ENCODE peak calls at places on chromosome 11, in eight cellular contexts. One of them, this sample, is unnamed.

GRCh38 chr11:17753641-17754040 is 19.1 kb downstream of the KCNC1 start:
- DNase-seq in EL: no peak
- DNase-seq in hypothalamus: no peak
- DNase-seq in glutamatergic neuron: no peak
- DNase-seq in cerebellar nuclear complex: no peak
- DNase-seq in activated gamma-delta T cell treated with anti-CD3 and anti-CD28 coated beads, Interleukin-2, amount 50 U/mL, for 16 hours: no peak
- DNase-seq in stimulated activated CD4-positive, alpha-beta T cell treated with anti-CD3 and anti-CD28 coated beads, Interleukin-12 subunit alpha, Interleukin-12 subunit beta, amount 100 ng/mL, for 48 hours: no peak
- DNase-seq in HepG2: no peak
- DNase-seq in this sample: no peak

GRCh38 chr11:21928834-21929233 is 264.1 kb upstream of the ANO5 start:
- DNase-seq in EL: no peak
- DNase-seq in hypothalamus: no peak
- DNase-seq in glutamatergic neuron: no peak
- DNase-seq in cerebellar nuclear complex: no peak
- DNase-seq in activated gamma-delta T cell treated with anti-CD3 and anti-CD28 coated beads, Interleukin-2, amount 50 U/mL, for 16 hours: no peak
- DNase-seq in stimulated activated CD4-positive, alpha-beta T cell treated with anti-CD3 and anti-CD28 coated beads, Interleukin-12 subunit alpha, Interleukin-12 subunit beta, amount 100 ng/mL, for 48 hours: no peak
- DNase-seq in HepG2: no peak
- DNase-seq in this sample: no peak

GRCh38 chr11:10742460-10743208 is 8.4 kb upstream of the CTR9 start:
- DNase-seq in EL: peak
- DNase-seq in hypothalamus: no peak
- DNase-seq in glutamatergic neuron: no peak
- DNase-seq in cerebellar nuclear complex: no peak
- DNase-seq in activated gamma-delta T cell treated with anti-CD3 and anti-CD28 coated beads, Interleukin-2, amount 50 U/mL, for 16 hours: no peak
- DNase-seq in stimulated activated CD4-positive, alpha-beta T cell treated with anti-CD3 and anti-CD28 coated beads, Interleukin-12 subunit alpha, Interleukin-12 subunit beta, amount 100 ng/mL, for 48 hours: no peak
- DNase-seq in HepG2: no peak
- DNase-seq in this sample: no peak

GRCh38 chr11:8908099-8908498 is 2.9 kb upstream of the AKIP1 start:
- DNase-seq in EL: no peak
- DNase-seq in hypothalamus: no peak
- DNase-seq in glutamatergic neuron: no peak
- DNase-seq in cerebellar nuclear complex: no peak
- DNase-seq in activated gamma-delta T cell treated with anti-CD3 and anti-CD28 coated beads, Interleukin-2, amount 50 U/mL, for 16 hours: no peak
- DNase-seq in stimulated activated CD4-positive, alpha-beta T cell treated with anti-CD3 and anti-CD28 coated beads, Interleukin-12 subunit alpha, Interleukin-12 subunit beta, amount 100 ng/mL, for 48 hours: no peak
- DNase-seq in HepG2: no peak
- DNase-seq in this sample: no peak

GRCh38 chr11:112343368-112344039 is 82.8 kb upstream of the PLET1 start:
- DNase-seq in EL: no peak
- DNase-seq in hypothalamus: no peak
- DNase-seq in glutamatergic neuron: no peak
- DNase-seq in cerebellar nuclear complex: peak
- DNase-seq in activated gamma-delta T cell treated with anti-CD3 and anti-CD28 coated beads, Interleukin-2, amount 50 U/mL, for 16 hours: no peak
- DNase-seq in stimulated activated CD4-positive, alpha-beta T cell treated with anti-CD3 and anti-CD28 coated beads, Interleukin-12 subunit alpha, Interleukin-12 subunit beta, amount 100 ng/mL, for 48 hours: no peak
- DNase-seq in HepG2: no peak
- DNase-seq in this sample: no peak

GRCh38 chr11:6655020-6655789 is 404 bp downstream of the DCHS1 start:
- DNase-seq in EL: peak
- DNase-seq in hypothalamus: no peak
- DNase-seq in glutamatergic neuron: peak
- DNase-seq in cerebellar nuclear complex: no peak
- DNase-seq in activated gamma-delta T cell treated with anti-CD3 and anti-CD28 coated beads, Interleukin-2, amount 50 U/mL, for 16 hours: no peak
- DNase-seq in stimulated activated CD4-positive, alpha-beta T cell treated with anti-CD3 and anti-CD28 coated beads, Interleukin-12 subunit alpha, Interleukin-12 subunit beta, amount 100 ng/mL, for 48 hours: no peak
- DNase-seq in HepG2: no peak
- DNase-seq in this sample: no peak

GRCh38 chr11:73760066-73760679 is 701 bp downstream of the RAB6A start:
- DNase-seq in EL: peak
- DNase-seq in hypothalamus: no peak
- DNase-seq in glutamatergic neuron: peak
- DNase-seq in cerebellar nuclear complex: no peak
- DNase-seq in activated gamma-delta T cell treated with anti-CD3 and anti-CD28 coated beads, Interleukin-2, amount 50 U/mL, for 16 hours: no peak
- DNase-seq in stimulated activated CD4-positive, alpha-beta T cell treated with anti-CD3 and anti-CD28 coated beads, Interleukin-12 subunit alpha, Interleukin-12 subunit beta, amount 100 ng/mL, for 48 hours: no peak
- DNase-seq in HepG2: no peak
- DNase-seq in this sample: no peak

GRCh38 chr11:77517753-77518152 is 43.9 kb upstream of the PAK1 start:
- DNase-seq in EL: no peak
- DNase-seq in hypothalamus: no peak
- DNase-seq in glutamatergic neuron: peak
- DNase-seq in cerebellar nuclear complex: no peak
- DNase-seq in activated gamma-delta T cell treated with anti-CD3 and anti-CD28 coated beads, Interleukin-2, amount 50 U/mL, for 16 hours: no peak
- DNase-seq in stimulated activated CD4-positive, alpha-beta T cell treated with anti-CD3 and anti-CD28 coated beads, Interleukin-12 subunit alpha, Interleukin-12 subunit beta, amount 100 ng/mL, for 48 hours: no peak
- DNase-seq in HepG2: no peak
- DNase-seq in this sample: no peak

GRCh38 chr11:1300569-1301187 is 8.8 kb downstream of the TOLLIP start:
- DNase-seq in EL: no peak
- DNase-seq in hypothalamus: no peak
- DNase-seq in glutamatergic neuron: no peak
- DNase-seq in cerebellar nuclear complex: no peak
- DNase-seq in activated gamma-delta T cell treated with anti-CD3 and anti-CD28 coated beads, Interleukin-2, amount 50 U/mL, for 16 hours: no peak
- DNase-seq in stimulated activated CD4-positive, alpha-beta T cell treated with anti-CD3 and anti-CD28 coated beads, Interleukin-12 subunit alpha, Interleukin-12 subunit beta, amount 100 ng/mL, for 48 hours: no peak
- DNase-seq in HepG2: no peak
- DNase-seq in this sample: no peak

GRCh38 chr11:2796508-2797180 is 88.9 kb downstream of the CDKN1C start:
- DNase-seq in EL: no peak
- DNase-seq in hypothalamus: no peak
- DNase-seq in glutamatergic neuron: peak
- DNase-seq in cerebellar nuclear complex: no peak
- DNase-seq in activated gamma-delta T cell treated with anti-CD3 and anti-CD28 coated beads, Interleukin-2, amount 50 U/mL, for 16 hours: no peak
- DNase-seq in stimulated activated CD4-positive, alpha-beta T cell treated with anti-CD3 and anti-CD28 coated beads, Interleukin-12 subunit alpha, Interleukin-12 subunit beta, amount 100 ng/mL, for 48 hours: no peak
- DNase-seq in HepG2: no peak
- DNase-seq in this sample: no peak

GRCh38 chr11:27902981-27903624 is 202.8 kb upstream of the BDNF start:
- DNase-seq in EL: peak
- DNase-seq in hypothalamus: no peak
- DNase-seq in glutamatergic neuron: no peak
- DNase-seq in cerebellar nuclear complex: no peak
- DNase-seq in activated gamma-delta T cell treated with anti-CD3 and anti-CD28 coated beads, Interleukin-2, amount 50 U/mL, for 16 hours: no peak
- DNase-seq in stimulated activated CD4-positive, alpha-beta T cell treated with anti-CD3 and anti-CD28 coated beads, Interleukin-12 subunit alpha, Interleukin-12 subunit beta, amount 100 ng/mL, for 48 hours: no peak
- DNase-seq in HepG2: no peak
- DNase-seq in this sample: no peak

GRCh38 chr11:69552951-69553350 is 71.5 kb downstream of the LINC01488 start:
- DNase-seq in EL: no peak
- DNase-seq in hypothalamus: no peak
- DNase-seq in glutamatergic neuron: peak
- DNase-seq in cerebellar nuclear complex: no peak
- DNase-seq in activated gamma-delta T cell treated with anti-CD3 and anti-CD28 coated beads, Interleukin-2, amount 50 U/mL, for 16 hours: no peak
- DNase-seq in stimulated activated CD4-positive, alpha-beta T cell treated with anti-CD3 and anti-CD28 coated beads, Interleukin-12 subunit alpha, Interleukin-12 subunit beta, amount 100 ng/mL, for 48 hours: no peak
- DNase-seq in HepG2: no peak
- DNase-seq in this sample: no peak

GRCh38 chr11:128187829-128188228 is 399.5 kb downstream of the ETS1 start:
- DNase-seq in EL: no peak
- DNase-seq in hypothalamus: no peak
- DNase-seq in glutamatergic neuron: peak
- DNase-seq in cerebellar nuclear complex: no peak
- DNase-seq in activated gamma-delta T cell treated with anti-CD3 and anti-CD28 coated beads, Interleukin-2, amount 50 U/mL, for 16 hours: no peak
- DNase-seq in stimulated activated CD4-positive, alpha-beta T cell treated with anti-CD3 and anti-CD28 coated beads, Interleukin-12 subunit alpha, Interleukin-12 subunit beta, amount 100 ng/mL, for 48 hours: no peak
- DNase-seq in HepG2: no peak
- DNase-seq in this sample: peak

GRCh38 chr11:116852261-116853125 is 15.1 kb upstream of the APOA1 start:
- DNase-seq in EL: peak
- DNase-seq in hypothalamus: no peak
- DNase-seq in glutamatergic neuron: no peak
- DNase-seq in cerebellar nuclear complex: no peak
- DNase-seq in activated gamma-delta T cell treated with anti-CD3 and anti-CD28 coated beads, Interleukin-2, amount 50 U/mL, for 16 hours: no peak
- DNase-seq in stimulated activated CD4-positive, alpha-beta T cell treated with anti-CD3 and anti-CD28 coated beads, Interleukin-12 subunit alpha, Interleukin-12 subunit beta, amount 100 ng/mL, for 48 hours: no peak
- DNase-seq in HepG2: no peak
- DNase-seq in this sample: no peak

GRCh38 chr11:44366741-44367140 is 56.8 kb upstream of the ALX4 start:
- DNase-seq in EL: no peak
- DNase-seq in hypothalamus: no peak
- DNase-seq in glutamatergic neuron: no peak
- DNase-seq in cerebellar nuclear complex: no peak
- DNase-seq in activated gamma-delta T cell treated with anti-CD3 and anti-CD28 coated beads, Interleukin-2, amount 50 U/mL, for 16 hours: no peak
- DNase-seq in stimulated activated CD4-positive, alpha-beta T cell treated with anti-CD3 and anti-CD28 coated beads, Interleukin-12 subunit alpha, Interleukin-12 subunit beta, amount 100 ng/mL, for 48 hours: no peak
- DNase-seq in HepG2: no peak
- DNase-seq in this sample: no peak

GRCh38 chr11:93073508-93074280 is 104.2 kb downstream of the MTNR1B start:
- DNase-seq in EL: no peak
- DNase-seq in hypothalamus: no peak
- DNase-seq in glutamatergic neuron: no peak
- DNase-seq in cerebellar nuclear complex: no peak
- DNase-seq in activated gamma-delta T cell treated with anti-CD3 and anti-CD28 coated beads, Interleukin-2, amount 50 U/mL, for 16 hours: no peak
- DNase-seq in stimulated activated CD4-positive, alpha-beta T cell treated with anti-CD3 and anti-CD28 coated beads, Interleukin-12 subunit alpha, Interleukin-12 subunit beta, amount 100 ng/mL, for 48 hours: no peak
- DNase-seq in HepG2: no peak
- DNase-seq in this sample: no peak

This sample was measured in DMS 273 treated with DMSO at 0.1 percent for 48 hours.